ENCODE peak calls at places on chromosomes 3 and 15, in five cellular contexts. W, A, X, D and Q are unnamed samples.

GRCh38 chr3:50372349-50372748 is 13.0 kb upstream of the TMEM115 start:
- DNase-seq in W (no peak), A (no peak), X (no peak), D (no peak), Q (no peak)

GRCh38 chr3:76456322-76456721 is 583.6 kb upstream of the ROBO2 start:
- DNase-seq in W (no peak), A (no peak), X (peak), D (no peak), Q (peak)

GRCh38 chr15:39880718-39881387 is 39.2 kb downstream of the GPR176 start:
- DNase-seq in W (no peak), A (no peak), X (no peak), D (no peak), Q (no peak)

GRCh38 chr3:143975549-143976152 is 4.0 kb downstream of the DIPK2A start:
- DNase-seq in W (no peak), A (no peak), X (peak), D (peak), Q (no peak)

GRCh38 chr3:48405971-48406370 is 23.9 kb downstream of the PLXNB1 start:
- DNase-seq in W (no peak), A (no peak), X (no peak), D (no peak), Q (no peak)

GRCh38 chr3:183253364-183253960 is 409 bp downstream of the B3GNT5 start:
- DNase-seq in W (no peak), A (no peak), X (peak), D (peak), Q (no peak)

GRCh38 chr15:64532921-64533320 is 72.5 kb downstream of the ZNF609 start:
- DNase-seq in W (no peak), A (no peak), X (no peak), D (no peak), Q (no peak)

GRCh38 chr15:39312984-39313383 is 267.9 kb upstream of the THBS1 start:
- DNase-seq in W (no peak), A (peak), X (no peak), D (no peak), Q (no peak)

GRCh38 chr3:150096700-150097587 is 126.2 kb upstream of the PFN2 start:
- DNase-seq in W (no peak), A (no peak), X (no peak), D (no peak), Q (no peak)

GRCh38 chr3:170425491-170426239 is 7.0 kb downstream of the CLDN11 start:
- DNase-seq in W (no peak), A (no peak), X (no peak), D (no peak), Q (no peak)

DNA sequence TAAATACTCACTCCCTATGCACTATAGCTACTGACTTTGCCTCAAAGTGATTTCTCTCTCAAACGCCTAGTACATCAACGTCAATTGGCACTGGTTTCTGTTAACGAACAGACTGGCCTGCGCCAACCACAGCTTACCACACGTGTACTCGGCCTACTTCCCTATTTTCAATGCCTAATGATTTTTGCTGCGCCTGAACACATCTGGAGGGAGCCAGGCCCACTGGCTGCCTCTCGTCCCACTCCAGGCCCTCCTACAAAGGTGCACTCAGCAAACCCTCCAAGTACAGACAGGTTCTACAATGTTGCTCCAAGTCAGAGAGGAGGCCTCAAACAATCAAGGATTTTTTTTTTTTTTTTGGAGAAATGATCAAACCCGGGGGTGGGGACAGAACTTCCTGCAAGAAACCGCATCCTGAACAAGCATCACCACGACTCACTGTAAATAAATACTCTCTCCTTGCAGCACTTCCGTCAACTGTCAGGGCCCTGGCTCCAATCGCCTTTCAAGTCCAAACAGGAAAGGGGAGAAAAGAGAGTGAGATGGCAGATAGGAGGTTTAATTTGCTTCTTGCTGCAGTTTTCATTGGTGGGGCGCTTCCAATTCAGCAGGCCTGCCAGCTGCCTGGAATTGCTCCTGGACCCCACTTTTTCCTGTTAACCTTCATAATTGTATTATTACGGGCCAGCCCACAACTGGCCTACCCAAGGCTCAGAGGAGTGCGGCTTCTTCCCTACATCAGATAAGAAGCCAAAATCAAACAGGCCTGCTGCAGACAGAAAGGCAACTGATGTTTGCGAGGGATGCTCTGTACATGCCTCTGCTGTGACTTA is 139.3 kb downstream of the FOXP1 start:
- DNase-seq in W (no peak), A (no peak), X (peak), D (peak), Q (peak)
- H3K4me3 ChIP-seq in W (no peak), A (no peak), X (no peak), D (no peak), Q (no peak)

GRCh38 chr15:80240261-80240660 is 11.8 kb downstream of the CTXND1 start:
- DNase-seq in W (no peak), A (no peak), X (no peak), D (no peak), Q (no peak)
- TF ChIP-seq EZH2 in W (no peak), A (no peak), X (no peak), D (no peak), Q (no peak)

GRCh38 chr3:58824285-58824684 is 157.7 kb upstream of the FAM3D start:
- DNase-seq in W (no peak), A (peak), X (peak), D (peak), Q (no peak)
- H3K4me3 ChIP-seq in W (no peak), A (no peak), X (no peak), D (no peak), Q (no peak)

GRCh38 chr15:78540955-78541743 is 905 bp downstream of the PSMA4 start:
- DNase-seq in W (no peak), A (no peak), X (no peak), D (no peak), Q (no peak)
- TF ChIP-seq EZH2 in W (no peak), A (no peak), X (no peak), D (no peak), Q (no peak)

DNA sequence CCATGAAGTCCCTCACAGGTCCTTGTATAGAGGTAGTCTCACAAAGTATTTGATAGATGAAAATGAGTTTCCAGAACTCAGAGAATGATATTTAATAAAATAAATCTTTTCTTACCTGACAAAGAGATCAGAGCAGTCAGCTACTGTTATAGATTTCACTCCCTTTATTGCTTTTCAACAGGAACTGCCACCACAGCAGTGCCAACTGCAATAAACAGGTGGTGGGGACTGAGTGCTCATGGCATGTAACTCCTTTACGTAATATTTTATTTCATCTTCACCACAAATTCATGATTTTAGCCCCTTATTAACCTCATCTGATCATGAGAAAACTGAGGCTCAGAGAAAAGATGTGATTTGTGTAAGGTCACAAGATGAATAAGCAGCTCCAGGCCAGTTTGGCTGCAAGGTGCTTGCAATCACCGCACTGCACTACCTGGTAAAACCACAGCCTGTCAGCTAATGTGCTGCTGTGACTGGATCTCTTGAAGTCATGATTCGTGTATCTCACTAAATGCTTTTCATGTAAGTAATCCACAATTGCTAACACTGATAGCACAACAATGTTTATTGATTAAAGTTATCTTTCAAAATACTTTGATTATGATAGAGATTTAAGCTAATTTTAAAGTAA is 78.8 kb downstream of the WNT5A start:
- DNase-seq in W (no peak), A (no peak), X (no peak), D (no peak), Q (no peak)
- H3K4me3 ChIP-seq in W (no peak), A (no peak), X (no peak), D (no peak), Q (no peak)

GRCh38 chr3:184377374-184377773 is 633 bp downstream of the THPO start:
- DNase-seq in W (no peak), A (no peak), X (no peak), D (no peak), Q (no peak)

GRCh38 chr3:184377882-184378445 is at the start of gene THPO:
- DNase-seq in W (no peak), A (no peak), X (no peak), D (no peak), Q (no peak)

GRCh38 chr3:184380210-184380626 is 364 bp downstream of the CHRD start:
- DNase-seq in W (no peak), A (no peak), X (peak), D (peak), Q (no peak)

GRCh38 chr3:184379375-184380209 is at the start of gene CHRD:
- DNase-seq in W (no peak), A (no peak), X (no peak), D (no peak), Q (no peak)

DNA sequence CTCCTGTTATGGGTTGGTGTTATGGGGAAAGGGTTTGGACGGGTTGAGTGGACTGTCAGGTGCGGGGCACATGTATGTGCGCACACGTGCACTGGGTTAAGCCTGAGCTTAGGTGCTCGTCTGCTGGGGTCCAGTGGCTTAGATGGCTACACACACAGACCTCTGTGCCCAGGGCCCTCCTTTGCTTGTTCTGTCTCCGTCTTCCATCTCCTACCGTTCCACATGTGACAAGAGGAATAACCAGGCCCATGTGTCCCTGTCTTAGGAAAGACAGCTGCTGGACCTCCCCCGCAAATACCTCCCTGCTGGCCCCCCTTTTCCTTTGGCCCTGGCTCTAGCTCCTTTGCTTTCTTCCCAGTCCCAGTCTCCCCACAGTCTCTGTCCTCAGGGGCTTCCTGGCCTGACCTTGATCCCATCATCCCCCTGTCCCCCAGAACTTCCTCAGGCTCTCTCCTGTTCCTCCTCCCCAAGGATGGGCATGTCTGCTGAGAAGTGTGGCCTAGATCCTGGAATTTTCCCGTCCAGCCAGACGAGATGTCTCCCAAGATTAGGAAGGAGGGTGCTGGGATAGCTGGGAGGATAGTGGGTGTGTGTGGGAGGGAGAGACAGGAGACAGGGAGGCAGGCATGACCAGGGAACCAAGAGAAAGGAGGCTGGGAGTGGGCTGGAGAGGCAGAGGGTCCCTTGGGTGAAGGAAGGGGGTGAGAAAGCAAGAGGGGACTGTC is 805 bp upstream of the THPO start:
- DNase-seq in W (no peak), A (no peak), X (no peak), D (no peak), Q (no peak)
- TF ChIP-seq EZH2 in W (no peak), A (no peak), X (no peak), D (no peak), Q (peak)